ENCODE peak calls at places on chromosome 12, in six cellular contexts. One of them, this sample, is unnamed. For H3K4me1, the result is how much of the 10 kb centered on the place peaks cover.

GRCh38 chr12:39993261-39993660 is 112.6 kb downstream of the SLC2A13 start:
- DNase-seq in mammary epithelial cell: no peak
- DNase-seq in fibroblast of lung: no peak
- DNase-seq in GM23248: no peak
- DNase-seq in astrocyte: no peak
- DNase-seq in HCT116: no peak
- DNase-seq in this sample: no peak

GRCh38 chr12:128259556-128260070 is 7.4 kb upstream of the TMEM132C start:
- DNase-seq in fibroblast of lung: no peak
- DNase-seq in GM23248: peak
- DNase-seq in HCT116: no peak
- DNase-seq in mammary epithelial cell: no peak
- DNase-seq in astrocyte: no peak
- DNase-seq in this sample: peak

GRCh38 chr12:26287666-26288408 is 92.5 kb downstream of the SSPN start:
- DNase-seq in mammary epithelial cell: peak
- DNase-seq in fibroblast of lung: peak
- DNase-seq in HCT116: no peak
- DNase-seq in GM23248: no peak
- DNase-seq in astrocyte: peak
- DNase-seq in this sample: no peak

GRCh38 chr12:109291531-109292341 is 17.3 kb downstream of the FOXN4 start:
- DNase-seq in astrocyte: peak
- DNase-seq in fibroblast of lung: peak
- DNase-seq in HCT116: no peak
- DNase-seq in mammary epithelial cell: no peak
- DNase-seq in GM23248: peak
- DNase-seq in this sample: peak

GRCh38 chr12:109864916-109865315 is 15.4 kb downstream of the GLTP start:
- DNase-seq in fibroblast of lung: no peak
- DNase-seq in HCT116: no peak
- DNase-seq in astrocyte: no peak
- DNase-seq in GM23248: no peak
- DNase-seq in mammary epithelial cell: peak
- DNase-seq in this sample: no peak

GRCh38 chr12:16076970-16077527 is 165.9 kb downstream of the DERA start:
- DNase-seq in GM23248: no peak
- DNase-seq in mammary epithelial cell: no peak
- DNase-seq in fibroblast of lung: no peak
- DNase-seq in HCT116: no peak
- DNase-seq in astrocyte: no peak
- DNase-seq in this sample: no peak

GRCh38 chr12:81206425-81206824 is 128.5 kb downstream of the ACSS3 start:
- DNase-seq in HCT116: no peak
- DNase-seq in GM23248: no peak
- DNase-seq in mammary epithelial cell: no peak
- DNase-seq in fibroblast of lung: no peak
- DNase-seq in astrocyte: no peak
- DNase-seq in this sample: no peak

GRCh38 chr12:109611223-109611622 is 37.6 kb downstream of the MVK start:
- DNase-seq in mammary epithelial cell: no peak
- DNase-seq in HCT116: no peak
- DNase-seq in GM23248: no peak
- DNase-seq in astrocyte: no peak
- DNase-seq in fibroblast of lung: no peak
- DNase-seq in this sample: no peak

GRCh38 chr12:108266131-108266530 is 73.0 kb downstream of the CMKLR1 start:
- DNase-seq in astrocyte: no peak
- DNase-seq in mammary epithelial cell: no peak
- DNase-seq in HCT116: no peak
- DNase-seq in GM23248: no peak
- DNase-seq in fibroblast of lung: no peak
- DNase-seq in this sample: no peak

GRCh38 chr12:51281202-51281924 is 11.1 kb upstream of the SMAGP start:
- DNase-seq in mammary epithelial cell: peak
- DNase-seq in fibroblast of lung: peak
- DNase-seq in HCT116: no peak
- DNase-seq in GM23248: peak
- DNase-seq in astrocyte: peak
- DNase-seq in this sample: peak

GRCh38 chr12:99386907-99387306 is 260.6 kb upstream of the GARIN6 start:
- DNase-seq in HCT116: peak
- DNase-seq in fibroblast of lung: peak
- DNase-seq in astrocyte: peak
- DNase-seq in mammary epithelial cell: peak
- DNase-seq in GM23248: peak
- DNase-seq in this sample: peak

GRCh38 chr12:12010277-12011031 is 60.3 kb upstream of the BCL2L14 start:
- DNase-seq in mammary epithelial cell: peak
- DNase-seq in astrocyte: peak
- DNase-seq in HCT116: no peak
- DNase-seq in fibroblast of lung: peak
- DNase-seq in GM23248: peak
- DNase-seq in this sample: no peak

GRCh38 chr12:124436366-124436765 is 131.0 kb downstream of the NCOR2 start:
- DNase-seq in fibroblast of lung: no peak
- DNase-seq in GM23248: peak
- DNase-seq in HCT116: no peak
- DNase-seq in astrocyte: no peak
- DNase-seq in mammary epithelial cell: no peak
- DNase-seq in this sample: peak

GRCh38 chr12:52063986-52064649 is 5.7 kb upstream of the ATG101 start:
- DNase-seq in fibroblast of lung: peak
- DNase-seq in astrocyte: peak
- DNase-seq in HCT116: no peak
- DNase-seq in mammary epithelial cell: no peak
- DNase-seq in GM23248: peak
- DNase-seq in this sample: no peak

GRCh38 chr12:95877622-95878021 is 18.9 kb downstream of the SNRPF start:
- DNase-seq in mammary epithelial cell: peak
- DNase-seq in astrocyte: no peak
- DNase-seq in fibroblast of lung: no peak
- DNase-seq in GM23248: peak
- DNase-seq in HCT116: no peak
- DNase-seq in this sample: no peak

GRCh38 chr12:13982010-13982409 is 608 bp upstream of the GRIN2B start:
- DNase-seq in GM23248: peak
- DNase-seq in HCT116: peak
- DNase-seq in astrocyte: no peak
- DNase-seq in mammary epithelial cell: no peak
- DNase-seq in fibroblast of lung: no peak
- DNase-seq in this sample: no peak

GRCh38 chr12:77062846-77063461 is 2.4 kb downstream of the E2F7 start:
- DNase-seq in mammary epithelial cell: no peak
- DNase-seq in GM23248: no peak
- DNase-seq in fibroblast of lung: peak
- DNase-seq in HCT116: no peak
- DNase-seq in astrocyte: peak
- DNase-seq in this sample: no peak

GRCh38 chr12:67774983-67775587 is 126.5 kb downstream of the DYRK2 start:
- DNase-seq in mammary epithelial cell: peak
- DNase-seq in GM23248: no peak
- DNase-seq in astrocyte: no peak
- DNase-seq in HCT116: no peak
- DNase-seq in fibroblast of lung: peak
- DNase-seq in this sample: no peak

GRCh38 chr12:131896811-131897270 is 2.4 kb downstream of the ULK1 start:
- DNase-seq in GM23248: no peak
- DNase-seq in HCT116: no peak
- DNase-seq in mammary epithelial cell: no peak
- DNase-seq in fibroblast of lung: no peak
- DNase-seq in astrocyte: no peak
- DNase-seq in this sample: peak

GRCh38 chr12:27107976-27108375 is 25.6 kb upstream of the C12orf71 start:
- DNase-seq in fibroblast of lung: no peak
- DNase-seq in astrocyte: no peak
- DNase-seq in HCT116: no peak
- DNase-seq in mammary epithelial cell: no peak
- DNase-seq in GM23248: no peak
- DNase-seq in this sample: no peak

GRCh38 chr12:113552760-113553159 is 81.1 kb upstream of the LHX5 start:
- DNase-seq in HCT116: no peak
- DNase-seq in astrocyte: no peak
- DNase-seq in fibroblast of lung: no peak
- DNase-seq in GM23248: no peak
- DNase-seq in mammary epithelial cell: no peak
- DNase-seq in this sample: no peak

GRCh38 chr12:24562761-24563392 is 386.0 kb downstream of the BCAT1 start:
- DNase-seq in fibroblast of lung: peak
- DNase-seq in astrocyte: peak
- DNase-seq in HCT116: no peak
- DNase-seq in mammary epithelial cell: peak
- DNase-seq in GM23248: peak
- DNase-seq in this sample: peak

GRCh38 chr12:41512531-41512930 is 324.4 kb downstream of the PDZRN4 start:
- DNase-seq in fibroblast of lung: no peak
- DNase-seq in HCT116: no peak
- DNase-seq in astrocyte: no peak
- DNase-seq in mammary epithelial cell: no peak
- DNase-seq in GM23248: no peak
- DNase-seq in this sample: no peak

GRCh38 chr12:132171968-132172521 is 27.8 kb downstream of the NOC4L start:
- DNase-seq in mammary epithelial cell: no peak
- DNase-seq in GM23248: no peak
- DNase-seq in HCT116: no peak
- DNase-seq in fibroblast of lung: no peak
- DNase-seq in astrocyte: no peak
- DNase-seq in this sample: no peak

GRCh38 chr12:23729354-23729753 is 220.1 kb downstream of the SOX5 start:
- DNase-seq in fibroblast of lung: peak
- DNase-seq in astrocyte: peak
- DNase-seq in HCT116: no peak
- DNase-seq in mammary epithelial cell: peak
- DNase-seq in GM23248: no peak
- DNase-seq in this sample: no peak

GRCh38 chr12:2654741-2655140 is 140.0 kb upstream of the FKBP4 start:
- DNase-seq in astrocyte: no peak
- DNase-seq in GM23248: no peak
- DNase-seq in mammary epithelial cell: no peak
- DNase-seq in fibroblast of lung: no peak
- DNase-seq in HCT116: no peak
- DNase-seq in this sample: no peak

DNA sequence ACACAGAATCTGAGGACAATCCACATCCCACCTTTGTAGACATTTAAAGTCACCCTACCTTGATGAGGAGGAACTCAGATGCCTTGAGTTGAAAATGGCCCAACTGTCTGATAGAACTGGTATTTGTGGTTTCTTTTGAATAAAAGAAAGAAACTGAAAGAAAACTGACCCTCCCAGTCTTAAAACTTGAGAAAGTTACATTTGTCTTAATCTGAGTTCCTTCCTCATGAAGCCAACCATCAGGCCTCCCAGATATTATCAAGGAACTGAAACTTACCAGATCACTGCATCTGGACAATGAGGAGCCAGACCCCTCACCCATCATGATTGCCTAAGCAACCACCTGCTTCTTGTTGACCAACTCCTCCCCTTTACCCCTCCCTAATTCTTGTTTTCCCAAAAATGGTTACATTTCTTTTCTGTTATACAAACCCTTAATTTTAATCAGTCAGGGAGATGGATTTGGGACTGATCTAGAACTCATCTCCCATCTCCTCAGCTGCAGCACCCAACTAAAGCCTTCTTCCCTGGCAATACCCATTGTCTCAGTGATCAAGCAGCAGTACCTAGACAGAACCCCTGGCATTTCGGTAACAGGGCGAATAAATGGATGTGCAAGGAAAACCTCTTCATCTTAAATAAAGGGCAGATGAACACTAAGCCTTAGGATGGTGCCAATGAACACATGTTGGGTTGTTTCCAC is 72.0 kb upstream of the RESF1 start:
- DNase-seq in fibroblast of lung: no peak
- DNase-seq in HCT116: no peak
- DNase-seq in astrocyte: no peak
- DNase-seq in GM23248: no peak
- DNase-seq in mammary epithelial cell: no peak
- DNase-seq in this sample: no peak
- H3K9ac ChIP-seq in fibroblast of lung: no peak
- H3K9ac ChIP-seq in HCT116: no peak
- H3K9ac ChIP-seq in astrocyte: no peak
- H3K9ac ChIP-seq in GM23248: no peak
- H3K9ac ChIP-seq in mammary epithelial cell: no peak
- H3K9ac ChIP-seq in this sample: no peak

DNA sequence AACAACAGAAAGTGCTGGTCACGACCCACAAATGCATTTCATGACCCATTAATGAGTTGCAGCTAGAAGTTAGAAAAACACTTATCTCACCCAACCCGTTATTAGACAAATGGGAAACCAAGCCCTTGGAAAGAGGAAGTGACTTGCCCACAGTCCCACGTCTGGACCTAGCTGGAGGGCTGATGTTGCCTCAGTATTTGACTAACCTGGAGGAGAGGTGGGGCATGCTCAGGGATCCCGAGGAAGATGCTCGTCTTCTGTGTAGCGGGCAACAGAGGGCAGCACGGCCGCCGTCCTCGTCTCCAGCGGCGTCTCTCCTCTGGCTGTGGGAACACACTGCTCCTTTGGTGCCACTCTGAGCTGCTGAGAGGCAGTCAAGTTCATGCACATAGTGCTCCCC is 12.7 kb downstream of the CCND2 start:
- DNase-seq in GM23248: no peak
- DNase-seq in astrocyte: no peak
- DNase-seq in HCT116: no peak
- DNase-seq in fibroblast of lung: no peak
- DNase-seq in mammary epithelial cell: no peak
- DNase-seq in this sample: no peak
- H3K4me1 ChIP-seq in GM23248: under half
- H3K4me1 ChIP-seq in astrocyte: under half
- H3K4me1 ChIP-seq in HCT116: under half
- H3K4me1 ChIP-seq in fibroblast of lung: under half
- H3K4me1 ChIP-seq in mammary epithelial cell: under half
- H3K4me1 ChIP-seq in this sample: under half

DNA sequence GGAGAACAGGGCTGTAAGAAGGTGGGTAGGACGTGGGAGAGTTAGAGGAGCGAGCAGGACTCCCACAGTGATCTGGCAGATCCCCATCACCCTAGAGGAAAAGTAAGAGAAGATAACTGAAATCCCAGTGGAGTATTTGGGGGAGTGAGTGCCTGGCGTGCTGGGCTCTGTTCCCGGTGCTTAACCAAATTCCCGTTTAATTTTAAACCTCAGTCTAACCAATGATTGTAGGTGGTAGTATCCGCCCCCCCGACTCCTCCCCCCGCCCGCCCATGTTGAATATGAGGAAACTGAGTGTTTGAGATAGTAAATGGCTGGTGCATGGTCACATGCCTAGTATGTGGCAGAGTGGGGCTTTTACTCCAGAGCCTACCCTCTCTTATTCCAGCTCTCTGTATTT is 1.2 kb downstream of the TARBP2 start:
- DNase-seq in HCT116: no peak
- DNase-seq in fibroblast of lung: no peak
- DNase-seq in GM23248: no peak
- DNase-seq in mammary epithelial cell: no peak
- DNase-seq in astrocyte: no peak
- DNase-seq in this sample: no peak
- H3K9ac ChIP-seq in HCT116: peak
- H3K9ac ChIP-seq in fibroblast of lung: no peak
- H3K9ac ChIP-seq in GM23248: peak
- H3K9ac ChIP-seq in mammary epithelial cell: no peak
- H3K9ac ChIP-seq in astrocyte: peak
- H3K9ac ChIP-seq in this sample: peak

GRCh38 chr12:32445356-32445755 is 46.0 kb downstream of the FGD4 start:
- DNase-seq in fibroblast of lung: no peak
- DNase-seq in HCT116: no peak
- DNase-seq in astrocyte: no peak
- DNase-seq in mammary epithelial cell: no peak
- DNase-seq in GM23248: no peak
- DNase-seq in this sample: no peak
- H3K4me1 ChIP-seq in fibroblast of lung: under half
- H3K4me1 ChIP-seq in HCT116: under half
- H3K4me1 ChIP-seq in astrocyte: under half
- H3K4me1 ChIP-seq in mammary epithelial cell: half or more
- H3K4me1 ChIP-seq in GM23248: under half
- H3K4me1 ChIP-seq in this sample: under half

This sample was measured in adipocyte.